ENCODE peak calls at places on chromosomes 7 and 10, in nine cellular contexts. One of them, this sample, is unnamed.

GRCh38 chr7:37211097-37211496 is 237.6 kb downstream of the ELMO1 start:
- DNase-seq in aorta: peak; percentile 68
- DNase-seq in neural progenitor cell: no peak
- DNase-seq in psoas muscle: peak; percentile 78
- DNase-seq in PC-3: no peak
- DNase-seq in dorsolateral prefrontal cortex: no peak
- DNase-seq in substantia nigra: no peak
- DNase-seq in naive thymus-derived CD4-positive, alpha-beta T cell: no peak
- DNase-seq in heart right ventricle: peak; percentile 55
- DNase-seq in this sample: peak; percentile 18

GRCh38 chr7:143511593-143512047 is 33.9 kb downstream of the TAS2R41 start:
- DNase-seq in aorta: no peak
- DNase-seq in neural progenitor cell: no peak
- DNase-seq in psoas muscle: no peak
- DNase-seq in PC-3: no peak
- DNase-seq in dorsolateral prefrontal cortex: no peak
- DNase-seq in substantia nigra: no peak
- DNase-seq in naive thymus-derived CD4-positive, alpha-beta T cell: no peak
- DNase-seq in heart right ventricle: no peak
- DNase-seq in this sample: no peak

GRCh38 chr7:107920048-107920772 is 29.2 kb downstream of the DLD start:
- DNase-seq in aorta: no peak
- DNase-seq in neural progenitor cell: no peak
- DNase-seq in psoas muscle: no peak
- DNase-seq in PC-3: no peak
- DNase-seq in dorsolateral prefrontal cortex: no peak
- DNase-seq in substantia nigra: no peak
- DNase-seq in naive thymus-derived CD4-positive, alpha-beta T cell: no peak
- DNase-seq in heart right ventricle: no peak
- DNase-seq in this sample: no peak

GRCh38 chr7:157622408-157623221 is 285.8 kb downstream of the DNAJB6 start:
- DNase-seq in aorta: no peak
- DNase-seq in neural progenitor cell: no peak
- DNase-seq in psoas muscle: peak; percentile 28
- DNase-seq in PC-3: no peak
- DNase-seq in dorsolateral prefrontal cortex: no peak
- DNase-seq in substantia nigra: no peak
- DNase-seq in naive thymus-derived CD4-positive, alpha-beta T cell: peak; percentile 24
- DNase-seq in heart right ventricle: no peak
- DNase-seq in this sample: no peak

GRCh38 chr10:49837096-49837495 is 75.0 kb upstream of the OGDHL start:
- DNase-seq in aorta: no peak
- DNase-seq in neural progenitor cell: no peak
- DNase-seq in psoas muscle: no peak
- DNase-seq in PC-3: peak; percentile 27
- DNase-seq in dorsolateral prefrontal cortex: no peak
- DNase-seq in substantia nigra: no peak
- DNase-seq in naive thymus-derived CD4-positive, alpha-beta T cell: no peak
- DNase-seq in heart right ventricle: no peak
- DNase-seq in this sample: no peak

GRCh38 chr7:73905360-73905759 is 44.4 kb downstream of the TMEM270 start:
- DNase-seq in aorta: no peak
- DNase-seq in neural progenitor cell: no peak
- DNase-seq in psoas muscle: peak; percentile 30
- DNase-seq in PC-3: no peak
- DNase-seq in dorsolateral prefrontal cortex: peak; percentile 28
- DNase-seq in substantia nigra: no peak
- DNase-seq in naive thymus-derived CD4-positive, alpha-beta T cell: no peak
- DNase-seq in heart right ventricle: no peak
- DNase-seq in this sample: no peak

GRCh38 chr10:35961501-35961900 is 319.4 kb upstream of the FZD8 start:
- DNase-seq in aorta: no peak
- DNase-seq in neural progenitor cell: no peak
- DNase-seq in psoas muscle: no peak
- DNase-seq in PC-3: peak; percentile 71
- DNase-seq in dorsolateral prefrontal cortex: no peak
- DNase-seq in substantia nigra: no peak
- DNase-seq in naive thymus-derived CD4-positive, alpha-beta T cell: no peak
- DNase-seq in heart right ventricle: no peak
- DNase-seq in this sample: no peak

GRCh38 chr7:97012293-97013005 is 7.1 kb downstream of the DLX6 start:
- DNase-seq in aorta: no peak
- DNase-seq in neural progenitor cell: peak; percentile 70
- DNase-seq in psoas muscle: no peak
- DNase-seq in PC-3: no peak
- DNase-seq in dorsolateral prefrontal cortex: no peak
- DNase-seq in substantia nigra: no peak
- DNase-seq in naive thymus-derived CD4-positive, alpha-beta T cell: no peak
- DNase-seq in heart right ventricle: no peak
- DNase-seq in this sample: no peak

GRCh38 chr10:110652475-110653118 is 8.5 kb downstream of the RBM20 start:
- DNase-seq in aorta: no peak
- DNase-seq in neural progenitor cell: no peak
- DNase-seq in psoas muscle: no peak
- DNase-seq in PC-3: no peak
- DNase-seq in dorsolateral prefrontal cortex: no peak
- DNase-seq in substantia nigra: no peak
- DNase-seq in naive thymus-derived CD4-positive, alpha-beta T cell: no peak
- DNase-seq in heart right ventricle: no peak
- DNase-seq in this sample: no peak

GRCh38 chr10:110650265-110650668 is 6.1 kb downstream of the RBM20 start:
- DNase-seq in aorta: no peak
- DNase-seq in neural progenitor cell: no peak
- DNase-seq in psoas muscle: no peak
- DNase-seq in PC-3: no peak
- DNase-seq in dorsolateral prefrontal cortex: no peak
- DNase-seq in substantia nigra: no peak
- DNase-seq in naive thymus-derived CD4-positive, alpha-beta T cell: no peak
- DNase-seq in heart right ventricle: no peak
- DNase-seq in this sample: no peak

GRCh38 chr10:110649652-110650264 is 5.6 kb downstream of the RBM20 start:
- DNase-seq in aorta: no peak
- DNase-seq in neural progenitor cell: peak; percentile 45
- DNase-seq in psoas muscle: no peak
- DNase-seq in PC-3: no peak
- DNase-seq in dorsolateral prefrontal cortex: no peak
- DNase-seq in substantia nigra: no peak
- DNase-seq in naive thymus-derived CD4-positive, alpha-beta T cell: no peak
- DNase-seq in heart right ventricle: no peak
- DNase-seq in this sample: no peak

GRCh38 chr10:110648743-110649651 is 4.9 kb downstream of the RBM20 start:
- DNase-seq in aorta: no peak
- DNase-seq in neural progenitor cell: no peak
- DNase-seq in psoas muscle: no peak
- DNase-seq in PC-3: no peak
- DNase-seq in dorsolateral prefrontal cortex: no peak
- DNase-seq in substantia nigra: no peak
- DNase-seq in naive thymus-derived CD4-positive, alpha-beta T cell: no peak
- DNase-seq in heart right ventricle: no peak
- DNase-seq in this sample: no peak

DNA sequence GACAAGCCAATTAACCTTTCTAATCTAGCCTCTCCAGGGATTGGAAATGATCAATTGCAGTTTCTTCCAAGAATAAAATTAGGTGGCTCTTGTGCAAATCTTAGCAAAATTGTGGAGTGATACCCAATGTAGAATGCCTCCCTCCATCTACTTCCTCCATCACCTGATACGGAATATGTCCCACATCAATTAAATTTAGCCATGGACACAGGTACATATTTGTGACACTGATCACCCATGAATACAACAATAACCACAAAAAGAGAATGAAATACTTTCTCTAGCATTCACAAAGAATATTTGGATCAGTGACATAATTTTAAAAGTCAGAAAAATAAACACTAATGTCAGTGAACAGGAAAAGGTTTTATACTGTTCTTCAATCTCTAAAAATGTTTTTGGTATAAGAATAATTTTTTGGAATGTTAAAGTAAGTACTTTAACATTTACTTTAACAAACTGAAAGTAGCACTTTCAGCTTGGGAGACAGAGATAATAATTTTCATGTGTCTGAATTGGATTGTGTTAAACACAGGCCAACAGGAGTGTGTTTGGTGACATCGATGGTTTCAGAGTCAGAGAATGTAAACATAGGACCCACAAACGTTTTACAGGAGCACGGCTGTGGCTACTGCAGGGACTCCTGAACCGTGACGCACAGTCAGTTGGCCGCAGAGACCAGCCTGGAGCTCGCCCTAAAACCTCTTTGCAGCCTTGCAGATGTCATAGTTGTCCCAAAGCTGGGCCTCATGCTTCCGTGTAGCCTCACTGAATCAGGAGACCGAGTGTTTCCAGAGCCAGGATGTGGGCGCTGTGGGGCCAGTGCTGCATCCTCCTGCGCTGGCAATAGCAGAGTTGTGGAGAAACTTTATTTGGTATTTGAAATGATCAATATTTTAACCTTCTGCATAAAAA is 7.2 kb downstream of the RBM20 start:
- DNase-seq in aorta: peak; percentile 72
- DNase-seq in neural progenitor cell: no peak
- DNase-seq in psoas muscle: peak; percentile 75
- DNase-seq in PC-3: no peak
- DNase-seq in dorsolateral prefrontal cortex: no peak
- DNase-seq in substantia nigra: no peak
- DNase-seq in naive thymus-derived CD4-positive, alpha-beta T cell: peak; percentile 16
- DNase-seq in heart right ventricle: peak; percentile 41
- DNase-seq in this sample: no peak
- H3K27ac ChIP-seq in aorta: peak overlapping the region; percentile 34
- H3K27ac ChIP-seq in neural progenitor cell: no peak overlapping the region
- H3K27ac ChIP-seq in psoas muscle: peak overlapping the region; percentile 96
- H3K27ac ChIP-seq in PC-3: no peak overlapping the region
- H3K27ac ChIP-seq in dorsolateral prefrontal cortex: no peak overlapping the region
- H3K27ac ChIP-seq in substantia nigra: no peak overlapping the region
- H3K27ac ChIP-seq in naive thymus-derived CD4-positive, alpha-beta T cell: no peak overlapping the region
- H3K27ac ChIP-seq in heart right ventricle: peak overlapping the region; percentile 91
- H3K27ac ChIP-seq in this sample: no peak overlapping the region

DNA sequence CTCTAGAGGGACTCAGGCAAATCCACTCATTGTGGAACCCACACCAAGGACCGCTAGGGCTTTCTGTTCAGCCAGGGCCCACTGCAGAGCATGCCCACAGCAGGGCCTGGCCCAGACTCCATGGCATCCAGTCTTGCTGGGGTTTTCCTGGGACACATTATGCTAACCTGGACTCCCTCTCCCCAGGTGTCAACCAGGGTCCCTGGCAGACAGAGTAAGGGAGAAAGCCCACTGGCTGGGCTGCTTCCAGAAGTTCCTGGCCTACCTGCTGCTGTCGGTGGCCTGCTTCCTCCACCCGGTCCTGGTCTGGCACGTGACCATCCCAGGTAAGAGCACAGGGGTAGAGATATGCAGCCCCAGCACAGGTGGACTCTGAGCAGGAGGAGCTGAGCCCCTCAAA is 22.3 kb downstream of the TMEM72 start:
- DNase-seq in aorta: no peak
- DNase-seq in neural progenitor cell: no peak
- DNase-seq in psoas muscle: no peak
- DNase-seq in PC-3: no peak
- DNase-seq in dorsolateral prefrontal cortex: peak; percentile 39
- DNase-seq in substantia nigra: no peak
- DNase-seq in naive thymus-derived CD4-positive, alpha-beta T cell: no peak
- DNase-seq in heart right ventricle: no peak
- DNase-seq in this sample: no peak
- H3K27ac ChIP-seq in aorta: no peak overlapping the region
- H3K27ac ChIP-seq in neural progenitor cell: no peak overlapping the region
- H3K27ac ChIP-seq in psoas muscle: no peak overlapping the region
- H3K27ac ChIP-seq in PC-3: no peak overlapping the region
- H3K27ac ChIP-seq in dorsolateral prefrontal cortex: no peak overlapping the region
- H3K27ac ChIP-seq in substantia nigra: peak overlapping the region; percentile 3
- H3K27ac ChIP-seq in naive thymus-derived CD4-positive, alpha-beta T cell: no peak overlapping the region
- H3K27ac ChIP-seq in heart right ventricle: no peak overlapping the region
- H3K27ac ChIP-seq in this sample: no peak overlapping the region

GRCh38 chr10:79258894-79259293 is 88.4 kb upstream of the PPIF start:
- DNase-seq in aorta: no peak
- DNase-seq in neural progenitor cell: no peak
- DNase-seq in psoas muscle: no peak
- DNase-seq in PC-3: no peak
- DNase-seq in dorsolateral prefrontal cortex: no peak
- DNase-seq in substantia nigra: no peak
- DNase-seq in naive thymus-derived CD4-positive, alpha-beta T cell: no peak
- DNase-seq in heart right ventricle: no peak
- DNase-seq in this sample: no peak

GRCh38 chr10:79260803-79261740 is 86.2 kb upstream of the PPIF start:
- DNase-seq in aorta: no peak
- DNase-seq in neural progenitor cell: peak; percentile 64
- DNase-seq in psoas muscle: no peak
- DNase-seq in PC-3: no peak
- DNase-seq in dorsolateral prefrontal cortex: peak; percentile 76
- DNase-seq in substantia nigra: peak; percentile 45
- DNase-seq in naive thymus-derived CD4-positive, alpha-beta T cell: no peak
- DNase-seq in heart right ventricle: no peak
- DNase-seq in this sample: peak; percentile 23

GRCh38 chr10:79262131-79262530 is 85.1 kb upstream of the PPIF start:
- DNase-seq in aorta: no peak
- DNase-seq in neural progenitor cell: no peak
- DNase-seq in psoas muscle: no peak
- DNase-seq in PC-3: no peak
- DNase-seq in dorsolateral prefrontal cortex: no peak
- DNase-seq in substantia nigra: no peak
- DNase-seq in naive thymus-derived CD4-positive, alpha-beta T cell: no peak
- DNase-seq in heart right ventricle: no peak
- DNase-seq in this sample: no peak

GRCh38 chr10:79262959-79263746 is 84.1 kb upstream of the PPIF start:
- DNase-seq in aorta: no peak
- DNase-seq in neural progenitor cell: no peak
- DNase-seq in psoas muscle: no peak
- DNase-seq in PC-3: peak; percentile 53
- DNase-seq in dorsolateral prefrontal cortex: no peak
- DNase-seq in substantia nigra: no peak
- DNase-seq in naive thymus-derived CD4-positive, alpha-beta T cell: no peak
- DNase-seq in heart right ventricle: no peak
- DNase-seq in this sample: no peak

GRCh38 chr10:79259834-79260233 is 87.4 kb upstream of the PPIF start:
- DNase-seq in aorta: no peak
- DNase-seq in neural progenitor cell: no peak
- DNase-seq in psoas muscle: no peak
- DNase-seq in PC-3: no peak
- DNase-seq in dorsolateral prefrontal cortex: no peak
- DNase-seq in substantia nigra: no peak
- DNase-seq in naive thymus-derived CD4-positive, alpha-beta T cell: no peak
- DNase-seq in heart right ventricle: no peak
- DNase-seq in this sample: no peak
- H3K27ac ChIP-seq in aorta: no peak overlapping the region
- H3K27ac ChIP-seq in neural progenitor cell: no peak overlapping the region
- H3K27ac ChIP-seq in psoas muscle: no peak overlapping the region
- H3K27ac ChIP-seq in PC-3: no peak overlapping the region
- H3K27ac ChIP-seq in dorsolateral prefrontal cortex: no peak overlapping the region
- H3K27ac ChIP-seq in substantia nigra: peak overlapping the region; percentile 67
- H3K27ac ChIP-seq in naive thymus-derived CD4-positive, alpha-beta T cell: no peak overlapping the region
- H3K27ac ChIP-seq in heart right ventricle: peak overlapping the region; percentile 57
- H3K27ac ChIP-seq in this sample: no peak overlapping the region

DNA sequence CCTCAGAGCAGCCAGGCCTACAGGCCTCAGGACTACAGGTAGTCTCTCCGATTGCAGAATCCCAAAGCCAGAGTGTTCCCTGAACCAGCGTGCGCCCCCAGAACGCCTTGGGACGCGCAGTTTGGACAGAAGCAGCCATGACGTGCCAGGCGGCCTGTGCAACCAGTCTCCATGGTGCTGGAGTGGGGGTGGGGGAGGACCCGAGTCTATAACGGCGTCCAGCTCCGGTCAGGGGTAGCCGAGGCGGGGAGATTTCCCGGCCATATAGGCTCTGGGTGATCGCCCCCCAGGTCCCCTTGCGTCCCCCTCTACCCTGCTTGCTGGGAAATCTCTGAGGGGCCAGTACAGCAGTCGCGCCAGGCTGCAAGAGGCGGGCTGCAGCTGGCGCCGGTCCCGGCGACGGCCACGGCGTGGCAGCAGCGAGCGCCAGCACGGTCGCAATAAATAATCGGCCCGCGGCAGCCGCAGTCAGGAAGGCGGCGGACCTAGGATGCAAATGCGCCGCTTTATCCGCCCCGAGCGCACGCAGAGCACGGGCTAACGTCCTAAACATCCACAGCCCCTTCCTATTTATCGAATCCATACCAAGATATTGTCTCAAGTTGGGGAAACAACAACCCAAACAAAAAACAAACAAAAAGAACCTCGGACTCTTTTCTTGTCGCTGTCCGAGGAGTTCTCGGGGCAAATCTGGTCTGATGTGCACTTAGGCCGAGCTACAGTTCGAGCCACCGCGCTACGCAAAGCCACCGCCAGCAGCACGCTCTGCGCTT is 1.6 kb downstream of the HOXA3 start:
- DNase-seq in aorta: peak; percentile 84
- DNase-seq in neural progenitor cell: peak; percentile 91
- DNase-seq in psoas muscle: peak; percentile 93
- DNase-seq in PC-3: peak; percentile 86
- DNase-seq in dorsolateral prefrontal cortex: peak; percentile 39
- DNase-seq in substantia nigra: peak; percentile 28
- DNase-seq in naive thymus-derived CD4-positive, alpha-beta T cell: peak; percentile 57
- DNase-seq in heart right ventricle: no peak
- DNase-seq in this sample: no peak
- H3K27ac ChIP-seq in aorta: peak overlapping the region; percentile 65
- H3K27ac ChIP-seq in neural progenitor cell: no peak overlapping the region
- H3K27ac ChIP-seq in psoas muscle: peak overlapping the region; percentile 84
- H3K27ac ChIP-seq in PC-3: peak overlapping the region; percentile 84
- H3K27ac ChIP-seq in dorsolateral prefrontal cortex: no peak overlapping the region
- H3K27ac ChIP-seq in substantia nigra: no peak overlapping the region
- H3K27ac ChIP-seq in naive thymus-derived CD4-positive, alpha-beta T cell: no peak overlapping the region
- H3K27ac ChIP-seq in heart right ventricle: no peak overlapping the region
- H3K27ac ChIP-seq in this sample: no peak overlapping the region

This sample was measured in caudate nucleus.